ENCODE peak calls at places on chromosomes 12 and 14, in four cellular contexts. O, Z, H and N are unnamed samples.

GRCh38 chr14:64493455-64493854 is 10.2 kb downstream of the ZBTB25 start:
- DNase-seq in O (no peak), Z (no peak), H (no peak), N (no peak)

GRCh38 chr12:79547735-79548347 is 142.9 kb downstream of the PAWR start:
- DNase-seq in O (no peak), Z (peak), H (no peak), N (no peak)

GRCh38 chr14:94536836-94537235 is 24.4 kb upstream of the SERPINA4 start:
- DNase-seq in O (no peak), Z (no peak), H (no peak), N (no peak)

GRCh38 chr12:51820721-51821422 is 27.6 kb downstream of the FIGNL2 start:
- DNase-seq in O (peak), Z (peak), H (peak), N (peak)

GRCh38 chr14:51118993-51119392 is 24.1 kb upstream of the TRIM9 start:
- DNase-seq in O (no peak), Z (no peak), H (no peak), N (no peak)

GRCh38 chr12:72228424-72228823 is 43.7 kb upstream of the TRHDE start:
- DNase-seq in O (no peak), Z (no peak), H (no peak), N (no peak)

GRCh38 chr12:109947511-109947910 is 47.4 kb downstream of the TCHP start:
- DNase-seq in O (no peak), Z (peak), H (no peak), N (no peak)

GRCh38 chr14:33967138-33967537 is 16.3 kb upstream of the EGLN3 start:
- DNase-seq in O (no peak), Z (no peak), H (no peak), N (no peak)

GRCh38 chr14:62451221-62451620 is 594.0 kb downstream of the KCNH5 start:
- DNase-seq in O (no peak), Z (no peak), H (no peak), N (no peak)

GRCh38 chr14:73752297-73752992 is 38.3 kb upstream of the PNMA1 start:
- DNase-seq in O (peak), Z (peak), H (peak), N (peak)